ENCODE peak calls at places on chromosomes 16 and 17, in five cellular contexts. D is CD4-positive, alpha-beta memory T cell; P is DND-41; L is heart left ventricle; G is mammary epithelial cell. E is an unnamed sample.

GRCh38 chr16:66437391-66437945 is 10.4 kb downstream of the BEAN1 start:
- DNase-seq in D (no peak), P (no peak), L (no peak), G (no peak), E (no peak)

GRCh38 chr17:60229189-60229802 is 79.5 kb downstream of the CA4 start:
- DNase-seq in D (no peak), P (no peak), L (no peak), G (no peak), E (no peak)

GRCh38 chr17:78374631-78375274 is 3.7 kb upstream of the PGS1 start:
- DNase-seq in D (no peak), P (no peak), L (peak; percentile 8), G (no peak), E (no peak)

GRCh38 chr17:57650548-57650947 is 94.6 kb downstream of the CCDC182 start:
- DNase-seq in D (no peak), P (no peak), L (no peak), G (no peak), E (no peak)

GRCh38 chr17:35804658-35805192 is 4.6 kb upstream of the TAF15 start:
- DNase-seq in D (peak; percentile 69), P (peak; percentile 57), L (peak; percentile 42), G (peak; percentile 84), E (peak; percentile 59)

GRCh38 chr17:75523647-75524046 is 1.9 kb upstream of the LLGL2 start:
- DNase-seq in D (no peak), P (no peak), L (no peak), G (no peak), E (no peak)

GRCh38 chr17:29238133-29238850 is 8.4 kb upstream of the CRYBA1 start:
- DNase-seq in D (no peak), P (no peak), L (no peak), G (peak; percentile 12), E (no peak)

GRCh38 chr17:77365584-77366186 is 224.9 kb downstream of the SEC14L1 start:
- DNase-seq in D (no peak), P (no peak), L (peak; percentile 65), G (peak; percentile 65), E (no peak)

GRCh38 chr17:80886641-80887573 is 104.7 kb upstream of the CHMP6 start:
- DNase-seq in D (no peak), P (no peak), L (no peak), G (no peak), E (no peak)

GRCh38 chr16:58222532-58223316 is 24.8 kb upstream of the CSNK2A2 start:
- DNase-seq in D (no peak), P (no peak), L (no peak), G (peak; percentile 50), E (no peak)

GRCh38 chr17:53722407-53722806 is 100.3 kb upstream of the KIF2B start:
- DNase-seq in D (no peak), P (no peak), L (no peak), G (peak; percentile 98), E (no peak)

GRCh38 chr16:89564476-89565255 is 4.2 kb downstream of the RPL13 start:
- DNase-seq in D (no peak), P (peak; percentile 27), L (no peak), G (no peak), E (no peak)

GRCh38 chr17:73105448-73105847 is 13.0 kb upstream of the SLC39A11 start:
- DNase-seq in D (no peak), P (no peak), L (no peak), G (no peak), E (no peak)

GRCh38 chr17:75242461-75243042 is 18.9 kb downstream of the GGA3 start:
- DNase-seq in D (peak; percentile 78), P (no peak), L (no peak), G (no peak), E (no peak)

GRCh38 chr17:27473190-27473747 is 17.0 kb downstream of the KSR1 start:
- DNase-seq in D (no peak), P (no peak), L (no peak), G (no peak), E (no peak)

GRCh38 chr17:21573961-21574610 is 118.2 kb upstream of the KCNJ18 start:
- DNase-seq in D (peak; percentile 68), P (no peak), L (peak; percentile 71), G (peak; percentile 27), E (peak; percentile 23)

GRCh38 chr17:2610640-2611175 is 17.3 kb downstream of the PAFAH1B1 start:
- DNase-seq in D (no peak), P (no peak), L (no peak), G (peak; percentile 23), E (no peak)

GRCh38 chr16:55622930-55623561 is 32.7 kb upstream of the SLC6A2 start:
- DNase-seq in D (no peak), P (no peak), L (no peak), G (peak; percentile 20), E (no peak)

GRCh38 chr17:62630365-62631085 is 3.1 kb downstream of the MRC2 start:
- DNase-seq in D (no peak), P (no peak), L (no peak), G (peak; percentile 29), E (no peak)

GRCh38 chr16:67248401-67249177 is at the start of gene SLC9A5:
- DNase-seq in D (peak; percentile 13), P (peak; percentile 21), L (no peak), G (no peak), E (no peak)

GRCh38 chr17:19386974-19387920 is at the start of gene MFAP4:
- DNase-seq in D (no peak), P (peak; percentile 89), L (peak; percentile 71), G (no peak), E (no peak)

GRCh38 chr17:36920032-36921000 is 17.0 kb upstream of the LHX1 start:
- DNase-seq in D (no peak), P (no peak), L (no peak), G (no peak), E (no peak)

GRCh38 chr17:68972119-68972704 is 17.0 kb upstream of the ABCA8 start:
- DNase-seq in D (no peak), P (no peak), L (no peak), G (no peak), E (no peak)

GRCh38 chr17:61463068-61463980 is 11.1 kb downstream of the TBX4 start:
- DNase-seq in D (no peak), P (no peak), L (no peak), G (no peak), E (no peak)

GRCh38 chr16:51542856-51543510 is 391.9 kb upstream of the SALL1 start:
- DNase-seq in D (no peak), P (no peak), L (no peak), G (no peak), E (no peak)

GRCh38 chr17:32323784-32324590 is 18.0 kb downstream of the C17orf75 start:
- DNase-seq in D (peak; percentile 39), P (no peak), L (no peak), G (peak; percentile 72), E (peak; percentile 50)

GRCh38 chr16:19143241-19143640 is 24.8 kb upstream of the SYT17 start:
- DNase-seq in D (no peak), P (no peak), L (no peak), G (peak; percentile 77), E (no peak)

GRCh38 chr16:84511821-84512220 is 7.4 kb upstream of the MEAK7 start:
- DNase-seq in D (no peak), P (no peak), L (no peak), G (no peak), E (no peak)

GRCh38 chr17:75105269-75106080 is 4.3 kb upstream of the ARMC7 start:
- DNase-seq in D (no peak), P (peak; percentile 35), L (no peak), G (no peak), E (no peak)

GRCh38 chr17:80164185-80164584 is 5.6 kb upstream of the CARD14 start:
- DNase-seq in D (no peak), P (no peak), L (no peak), G (no peak), E (no peak)

GRCh38 chr16:18803569-18804462 is 2.5 kb upstream of the ARL6IP1 start:
- DNase-seq in D (no peak), P (no peak), L (no peak), G (no peak), E (no peak)

GRCh38 chr17:8124350-8125195 is 667 bp upstream of the HES7 start:
- DNase-seq in D (peak; percentile 21), P (no peak), L (no peak), G (no peak), E (peak; percentile 23)

GRCh38 chr17:8128125-8128784 is 4.3 kb upstream of the HES7 start:
- DNase-seq in D (no peak), P (no peak), L (no peak), G (no peak), E (no peak)

GRCh38 chr17:8125947-8126305 is 2.0 kb upstream of the HES7 start:
- DNase-seq in D (no peak), P (no peak), L (peak; percentile 32), G (peak; percentile 44), E (no peak)

GRCh38 chr17:8125196-8125946 is 1.5 kb upstream of the HES7 start:
- DNase-seq in D (peak; percentile 83), P (peak; percentile 84), L (peak; percentile 79), G (peak; percentile 62), E (peak; percentile 97)

GRCh38 chr17:8126306-8127066 is 2.6 kb upstream of the HES7 start:
- DNase-seq in D (peak; percentile 31), P (peak; percentile 57), L (peak; percentile 49), G (peak; percentile 40), E (no peak)
- H3K27ac ChIP-seq in D (no peak overlapping the region), P (peak overlapping the region; percentile 58), L (peak overlapping the region; percentile 66), G (no peak overlapping the region), E (peak overlapping the region; percentile 50)

DNA sequence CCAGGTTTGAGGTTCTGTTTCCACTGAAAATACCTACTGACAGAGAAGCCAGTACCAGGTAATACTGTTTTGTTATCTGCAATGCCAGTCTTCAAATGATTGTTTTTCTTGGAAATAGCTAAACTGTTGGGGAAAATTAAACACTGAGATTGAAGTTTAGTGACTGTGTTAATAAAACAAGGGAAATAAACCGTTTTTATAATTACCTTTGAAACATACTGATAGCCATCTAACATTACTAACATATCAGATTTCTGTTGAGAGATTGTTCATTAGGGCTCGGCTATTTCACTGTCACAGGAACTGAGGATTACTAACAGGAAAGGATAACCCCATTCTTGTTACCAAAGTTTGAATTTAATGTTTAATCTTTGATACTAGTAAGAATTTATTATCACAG is 42.1 kb downstream of the CYB5B start:
- DNase-seq in D (no peak), P (no peak), L (no peak), G (no peak), E (no peak)
- H3K4me3 ChIP-seq in D (no peak overlapping the region), P (no peak overlapping the region), L (no peak overlapping the region), G (no peak overlapping the region), E (no peak overlapping the region)

GRCh38 chr17:8397636-8398035 is at the start of gene RNF222:
- DNase-seq in D (no peak), P (no peak), L (no peak), G (no peak), E (no peak)
- H3K27ac ChIP-seq in D (no peak within 1 kb of the TSS), P (no peak within 1 kb of the TSS), L (no peak within 1 kb of the TSS), G (no peak within 1 kb of the TSS), E (no peak within 1 kb of the TSS)

GRCh38 chr16:22372882-22373661 is 1.3 kb downstream of the CDR2 start:
- DNase-seq in D (peak; percentile 22), P (peak; percentile 16), L (no peak), G (no peak), E (no peak)

GRCh38 chr16:22370038-22370541 is 4.3 kb downstream of the CDR2 start:
- DNase-seq in D (no peak), P (no peak), L (no peak), G (peak; percentile 58), E (no peak)

GRCh38 chr16:22366889-22367288 is 7.5 kb downstream of the CDR2 start:
- DNase-seq in D (no peak), P (no peak), L (no peak), G (no peak), E (no peak)

GRCh38 chr16:22366371-22366770 is 8.0 kb downstream of the CDR2 start:
- DNase-seq in D (no peak), P (no peak), L (no peak), G (no peak), E (no peak)

GRCh38 chr16:22369221-22369811 is 5.1 kb downstream of the CDR2 start:
- DNase-seq in D (peak; percentile 41), P (no peak), L (peak; percentile 32), G (no peak), E (peak; percentile 24)
- H3K4me3 ChIP-seq in D (no peak overlapping the region), P (no peak overlapping the region), L (no peak overlapping the region), G (no peak overlapping the region), E (no peak overlapping the region)

E was measured in naive thymus-derived CD4-positive, alpha-beta T cell.